ENCODE peak calls at places on chromosomes 1 and 21, in seven cellular contexts. I is mesendoderm, A is IMR-90, Q is mesenchymal stem cell, M is H9, N is H1, O is neuronal stem cell. J is an unnamed sample.

GRCh38 chr21:36079010-36079649 is 9.3 kb downstream of the CBR1 start:
- DNase-seq in A (no peak), O (no peak), M (no peak), I (no peak), N (no peak), Q (no peak), J (peak; percentile 92)

GRCh38 chr1:202807926-202808757 is at the start of gene KDM5B:
- DNase-seq in M (peak; percentile 81), N (peak; percentile 88), I (peak; percentile 87), O (peak; percentile 73), A (peak; percentile 78), Q (peak; percentile 74), J (peak; percentile 62)

GRCh38 chr1:201652180-201652579 is 113.3 kb downstream of the NAV1 start:
- DNase-seq in I (no peak), M (no peak), Q (no peak), O (no peak), N (no peak), A (no peak), J (no peak)

GRCh38 chr1:194256010-194256409 is 1069.6 kb upstream of the B3GALT2 start:
- DNase-seq in N (no peak), M (no peak), O (no peak), Q (no peak), A (no peak), I (no peak), J (no peak)

GRCh38 chr1:169900567-169900966 is 6.9 kb upstream of the SCYL3 start:
- DNase-seq in Q (no peak), I (no peak), M (no peak), N (no peak), A (no peak), O (no peak), J (no peak)

GRCh38 chr1:47207811-47208373 is 18.1 kb upstream of the PDZK1IP1 start:
- DNase-seq in A (no peak), Q (no peak), N (no peak), O (no peak), M (no peak), I (no peak), J (no peak)

GRCh38 chr1:75345538-75346292 is 211.5 kb downstream of the LHX8 start:
- DNase-seq in N (no peak), Q (peak; percentile 7), A (no peak), I (no peak), O (no peak), M (no peak), J (peak; percentile 50)

GRCh38 chr1:176884286-176884685 is 280.2 kb downstream of the ASTN1 start:
- DNase-seq in Q (no peak), M (no peak), A (no peak), N (no peak), I (no peak), O (no peak), J (no peak)

GRCh38 chr1:29974345-29974744 is 738.0 kb downstream of the PTPRU start:
- DNase-seq in O (peak; percentile 37), A (peak; percentile 88), Q (no peak), I (peak; percentile 99), M (peak; percentile 50), N (peak; percentile 44), J (peak; percentile 83)

GRCh38 chr1:65531972-65532570 is 111.6 kb downstream of the LEPR start:
- DNase-seq in Q (no peak), O (no peak), A (no peak), N (no peak), M (no peak), I (no peak), J (no peak)

GRCh38 chr1:32758177-32758794 is 55.7 kb upstream of the SYNC start:
- DNase-seq in A (no peak), N (no peak), I (peak; percentile 82), O (no peak), M (no peak), Q (no peak), J (no peak)

GRCh38 chr1:1082239-1083180 is 8.4 kb upstream of the RNF223 start:
- DNase-seq in A (no peak), I (no peak), Q (no peak), O (no peak), M (no peak), N (no peak), J (no peak)

GRCh38 chr1:241823925-241824324 is 24.1 kb upstream of the EXO1 start:
- DNase-seq in Q (no peak), O (no peak), M (no peak), I (no peak), A (no peak), N (no peak), J (no peak)

GRCh38 chr1:241825581-241825980 is 22.4 kb upstream of the EXO1 start:
- DNase-seq in I (no peak), O (no peak), N (no peak), M (no peak), A (peak; percentile 52), Q (peak; percentile 41), J (no peak)

GRCh38 chr1:241828576-241828975 is 19.4 kb upstream of the EXO1 start:
- DNase-seq in Q (no peak), O (no peak), M (no peak), N (no peak), A (peak; percentile 54), I (peak; percentile 21), J (peak; percentile 13)

GRCh38 chr1:241822846-241823245 is 25.2 kb upstream of the EXO1 start:
- DNase-seq in Q (no peak), A (no peak), O (no peak), N (no peak), I (no peak), M (no peak), J (peak; percentile 95)

DNA sequence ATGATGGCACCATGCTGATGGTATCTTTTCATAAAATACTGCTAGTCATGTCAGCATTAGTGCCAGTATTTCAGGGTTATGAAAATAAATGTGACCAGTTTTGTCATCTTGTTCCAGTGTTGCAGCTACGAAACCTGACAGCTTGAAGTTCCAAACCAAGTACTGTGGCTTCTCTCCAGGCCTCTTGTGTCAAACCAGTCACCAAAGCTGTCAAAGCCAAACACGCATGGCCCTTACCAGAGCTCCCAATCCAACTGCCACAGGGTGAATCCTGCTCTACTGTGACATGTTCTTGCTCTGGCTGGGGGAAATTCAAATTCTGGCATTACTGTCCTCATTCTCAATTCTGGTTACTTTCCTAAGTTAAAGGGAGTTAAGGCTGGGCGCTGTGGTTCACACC is 20.7 kb upstream of the EXO1 start:
- DNase-seq in Q (no peak), N (no peak), M (no peak), O (no peak), I (no peak), A (no peak), J (no peak)
- H2BK5ac ChIP-seq in Q (no peak overlapping the region), N (no peak overlapping the region), M (no peak overlapping the region), O (no peak overlapping the region), I (no peak overlapping the region), A (no peak overlapping the region), J (no peak overlapping the region)

DNA sequence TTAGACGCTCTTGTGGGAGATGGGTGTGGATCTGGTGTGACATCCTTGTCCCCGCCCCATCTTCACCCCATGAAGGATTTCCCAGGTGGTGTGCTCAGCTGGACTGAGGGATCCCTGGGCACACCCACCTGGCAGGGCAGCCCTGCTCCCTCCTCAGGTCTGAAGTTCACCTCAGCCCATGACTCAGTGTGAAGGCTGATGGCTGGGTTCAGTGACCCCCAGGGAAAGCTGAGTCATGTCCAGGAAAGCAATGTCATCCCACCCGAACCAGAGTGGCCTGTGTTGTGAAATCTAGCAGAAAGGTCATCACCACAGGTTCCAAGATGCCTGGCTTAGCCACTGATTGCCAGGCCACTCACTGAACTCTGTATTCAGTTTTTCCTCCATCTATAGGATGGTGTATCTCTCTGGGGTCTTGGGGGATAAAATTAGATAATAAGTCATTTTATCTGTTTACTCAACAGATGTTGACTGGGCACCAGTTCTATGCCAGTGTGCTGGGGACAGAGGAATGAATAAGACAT is 97.7 kb upstream of the JUN start:
- DNase-seq in I (peak; percentile 56), M (no peak), N (no peak), A (peak; percentile 82), O (no peak), Q (peak; percentile 78), J (no peak)
- H3K4me1 ChIP-seq in I (peaks cover 2% of the 10 kb centered on the region), M (peaks cover 2% of the 10 kb centered on the region), N (no peaks in the 10 kb centered on the region), A (peaks cover 12% of the 10 kb centered on the region), O (peaks cover 6% of the 10 kb centered on the region), Q (peaks cover 9% of the 10 kb centered on the region), J (peaks cover 5% of the 10 kb centered on the region)

GRCh38 chr21:25878334-25878733 is 143.6 kb downstream of the GABPA start:
- DNase-seq in M (no peak), O (no peak), Q (peak; percentile 34), I (peak; percentile 54), N (no peak), A (peak; percentile 18), J (no peak)
- H2BK5ac ChIP-seq in M (no peak overlapping the region), O (no peak overlapping the region), Q (no peak overlapping the region), I (no peak overlapping the region), N (no peak overlapping the region), A (no peak overlapping the region), J (no peak overlapping the region)

GRCh38 chr1:232581932-232582331 is 48.0 kb downstream of the SIPA1L2 start:
- DNase-seq in O (no peak), Q (no peak), M (no peak), I (no peak), A (no peak), N (no peak), J (no peak)
- H3K4me1 ChIP-seq in O (peaks cover 19% of the 10 kb centered on the region), Q (peaks cover 1% of the 10 kb centered on the region), M (peaks cover 9% of the 10 kb centered on the region), I (peaks cover 25% of the 10 kb centered on the region), A (peaks cover 2% of the 10 kb centered on the region), N (peaks cover 10% of the 10 kb centered on the region), J (peaks cover 5% of the 10 kb centered on the region)

GRCh38 chr1:208031932-208032320 is 121.0 kb upstream of the CD34 start:
- DNase-seq in A (no peak), M (no peak), O (no peak), I (no peak), N (no peak), Q (no peak), J (no peak)

GRCh38 chr1:208029381-208030319 is 118.7 kb upstream of the CD34 start:
- DNase-seq in Q (peak; percentile 41), M (no peak), I (no peak), A (peak; percentile 74), N (no peak), O (no peak), J (no peak)

GRCh38 chr1:208030320-208031091 is 119.6 kb upstream of the CD34 start:
- DNase-seq in A (peak; percentile 37), O (no peak), N (no peak), M (no peak), Q (no peak), I (no peak), J (no peak)

GRCh38 chr1:208033236-208033635 is 122.3 kb upstream of the CD34 start:
- DNase-seq in Q (no peak), M (no peak), N (no peak), I (no peak), O (no peak), A (no peak), J (no peak)

GRCh38 chr1:208031316-208031931 is 120.5 kb upstream of the CD34 start:
- DNase-seq in O (no peak), N (no peak), I (no peak), A (no peak), Q (no peak), M (no peak), J (no peak)
- H2BK5ac ChIP-seq in O (no peak overlapping the region), N (no peak overlapping the region), I (no peak overlapping the region), A (no peak overlapping the region), Q (no peak overlapping the region), M (no peak overlapping the region), J (no peak overlapping the region)

J was measured in trophoblast cell.